ENCODE peak calls at places on chromosome 22, in four cellular contexts. One of them, this sample, is unnamed.

GRCh38 chr22:30506507-30506968 is 1.0 kb upstream of the SEC14L4 start:
- DNase-seq in H1: no peak
- DNase-seq in GM12878: no peak
- DNase-seq in HepG2: no peak
- DNase-seq in this sample: no peak

GRCh38 chr22:42922374-42923177 is 65.5 kb upstream of the ARFGAP3 start:
- DNase-seq in HepG2: no peak
- DNase-seq in GM12878: no peak
- DNase-seq in H1: no peak
- DNase-seq in this sample: no peak

GRCh38 chr22:30266445-30267381 is at the start of gene OSM:
- DNase-seq in GM12878: no peak
- DNase-seq in HepG2: no peak
- DNase-seq in H1: no peak
- DNase-seq in this sample: no peak

GRCh38 chr22:43094085-43094484 is 4.9 kb upstream of the TTLL1 start:
- DNase-seq in GM12878: no peak
- DNase-seq in H1: no peak
- DNase-seq in HepG2: peak; percentile 78
- DNase-seq in this sample: no peak

GRCh38 chr22:41812805-41813545 is 12.5 kb downstream of the CCDC134 start:
- DNase-seq in H1: no peak
- DNase-seq in GM12878: no peak
- DNase-seq in HepG2: no peak
- DNase-seq in this sample: no peak

GRCh38 chr22:35758394-35758793 is 40.7 kb downstream of the APOL5 start:
- DNase-seq in H1: no peak
- DNase-seq in HepG2: no peak
- DNase-seq in GM12878: no peak
- DNase-seq in this sample: no peak

GRCh38 chr22:31085493-31085824 is 4.3 kb downstream of the SMTN start:
- DNase-seq in H1: no peak
- DNase-seq in GM12878: no peak
- DNase-seq in HepG2: no peak
- DNase-seq in this sample: no peak

GRCh38 chr22:41417622-41418390 is 28.8 kb downstream of the TOB2 start:
- DNase-seq in GM12878: no peak
- DNase-seq in HepG2: no peak
- DNase-seq in H1: no peak
- DNase-seq in this sample: no peak

GRCh38 chr22:46087816-46088277 is 62.5 kb upstream of the PPARA start:
- DNase-seq in HepG2: no peak
- DNase-seq in GM12878: no peak
- DNase-seq in H1: no peak
- DNase-seq in this sample: no peak

DNA sequence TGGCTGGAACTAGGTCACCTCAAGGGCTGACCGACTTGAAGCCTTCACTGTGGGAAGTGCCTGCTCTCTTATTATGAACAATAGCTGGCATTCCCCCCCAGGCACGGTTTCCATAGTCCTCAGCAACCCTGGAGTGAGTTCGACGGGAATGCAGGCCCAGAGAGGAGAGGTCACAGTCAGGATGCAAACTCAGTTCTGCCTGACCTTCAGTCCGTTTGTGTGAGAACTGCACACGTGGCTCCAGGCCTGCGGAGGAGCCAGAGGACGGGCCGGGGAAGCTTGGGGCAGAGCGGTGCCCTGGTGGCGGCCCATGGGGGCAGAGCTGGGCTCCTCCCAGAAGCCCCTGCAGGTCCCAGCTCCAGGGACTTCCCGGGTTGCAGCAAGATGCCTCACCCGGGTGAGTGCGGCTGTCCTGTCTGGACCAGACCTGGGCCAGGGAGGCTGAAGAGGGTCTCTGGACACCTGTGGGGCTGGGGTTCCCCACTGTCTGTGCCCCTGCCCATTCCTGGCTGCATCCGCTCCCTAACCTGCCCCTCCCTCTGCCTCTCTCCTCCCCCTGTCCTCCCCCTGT is 17.2 kb downstream of the SLC25A18 start:
- DNase-seq in HepG2: peak; percentile 41
- DNase-seq in H1: no peak
- DNase-seq in GM12878: no peak
- DNase-seq in this sample: peak; percentile 49
- TF ChIP-seq ZNF274 in HepG2: peak; percentile 32
- TF ChIP-seq ZNF274 in H1: no peak
- TF ChIP-seq ZNF274 in GM12878: no peak
- TF ChIP-seq ZNF274 in this sample: no peak

GRCh38 chr22:49807129-49807528 is 20.5 kb downstream of the BRD1 start:
- DNase-seq in GM12878: no peak
- DNase-seq in H1: no peak
- DNase-seq in HepG2: no peak
- DNase-seq in this sample: no peak
- H3K4me1 ChIP-seq in GM12878: peaks cover 5% of the 10 kb centered on the region
- H3K4me1 ChIP-seq in H1: no peaks in the 10 kb centered on the region
- H3K4me1 ChIP-seq in HepG2: no peaks in the 10 kb centered on the region
- H3K4me1 ChIP-seq in this sample: no peaks in the 10 kb centered on the region

GRCh38 chr22:33770723-33771122 is 149.6 kb downstream of the LARGE1 start:
- DNase-seq in H1: no peak
- DNase-seq in GM12878: no peak
- DNase-seq in HepG2: no peak
- DNase-seq in this sample: no peak

GRCh38 chr22:33776491-33776890 is 143.8 kb downstream of the LARGE1 start:
- DNase-seq in HepG2: no peak
- DNase-seq in GM12878: no peak
- DNase-seq in H1: no peak
- DNase-seq in this sample: no peak

DNA sequence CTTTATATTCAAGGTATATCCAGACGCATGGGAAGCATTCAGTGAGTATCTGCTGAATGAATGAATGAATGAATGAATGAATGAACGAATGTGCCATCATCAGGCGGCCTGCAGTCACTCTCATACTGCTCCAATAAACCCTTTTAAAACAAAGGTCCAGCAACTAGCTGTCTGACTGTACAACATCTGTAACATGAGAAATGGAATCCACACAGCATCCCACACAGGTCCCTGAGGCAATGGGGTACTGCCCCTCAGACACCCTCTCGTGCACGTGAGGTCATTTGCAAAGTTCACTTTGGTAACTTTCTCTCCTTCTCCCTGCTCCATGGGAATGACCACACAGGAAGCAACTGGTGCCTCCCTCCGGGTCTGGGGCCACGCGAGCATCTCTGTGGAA is 147.5 kb downstream of the LARGE1 start:
- DNase-seq in H1: no peak
- DNase-seq in GM12878: no peak
- DNase-seq in HepG2: no peak
- DNase-seq in this sample: no peak
- TF ChIP-seq SUZ12 in H1: no peak
- TF ChIP-seq SUZ12 in GM12878: no peak
- TF ChIP-seq SUZ12 in HepG2: no peak
- TF ChIP-seq SUZ12 in this sample: no peak

GRCh38 chr22:22882033-22882717 is 5.4 kb upstream of the IGLL5 start:
- DNase-seq in GM12878: no peak
- DNase-seq in H1: no peak
- DNase-seq in HepG2: no peak
- DNase-seq in this sample: no peak
- TF ChIP-seq ZNF274 in GM12878: no peak
- TF ChIP-seq ZNF274 in H1: no peak
- TF ChIP-seq ZNF274 in HepG2: no peak
- TF ChIP-seq ZNF274 in this sample: no peak

This sample was measured in NT2/D1.